ENCODE peak calls at places on chromosomes 16 and 17, in four cellular contexts. R, H, D and M are unnamed samples.

GRCh38 chr16:48158296-48158695 is 2.5 kb upstream of the ABCC12 start:
- DNase-seq in R (peak; percentile 55), H (no peak), D (no peak), M (peak; percentile 88)

GRCh38 chr17:77206557-77206956 is 65.8 kb downstream of the SEC14L1 start:
- DNase-seq in R (no peak), H (no peak), D (no peak), M (no peak)

GRCh38 chr16:89017543-89017942 is 40.5 kb upstream of the CBFA2T3 start:
- DNase-seq in R (no peak), H (no peak), D (peak; percentile 7), M (no peak)

GRCh38 chr16:69003500-69003899 is 102.0 kb upstream of the HAS3 start:
- DNase-seq in R (no peak), H (no peak), D (no peak), M (no peak)

GRCh38 chr17:75572713-75573539 is 14.7 kb upstream of the MYO15B start:
- DNase-seq in R (no peak), H (no peak), D (no peak), M (no peak)

GRCh38 chr16:10282367-10282766 is 100.1 kb upstream of the GRIN2A start:
- DNase-seq in R (no peak), H (no peak), D (no peak), M (no peak)

GRCh38 chr17:42221886-42222745 is 27.8 kb upstream of the GHDC start:
- DNase-seq in R (peak; percentile 48), H (peak; percentile 22), D (peak; percentile 36), M (peak; percentile 30)

GRCh38 chr16:57623251-57624043 is 5.0 kb upstream of the ADGRG1 start:
- DNase-seq in R (peak; percentile 63), H (peak; percentile 41), D (no peak), M (peak; percentile 87)

GRCh38 chr16:56425439-56425832 is at the start of gene AMFR:
- DNase-seq in R (no peak), H (peak; percentile 37), D (peak; percentile 73), M (peak; percentile 55)

GRCh38 chr17:81870155-81870977 is 771 bp downstream of the ARHGDIA start:
- DNase-seq in R (peak; percentile 40), H (no peak), D (no peak), M (no peak)

GRCh38 chr16:19304670-19305240 is 19.2 kb downstream of the CLEC19A start:
- DNase-seq in R (no peak), H (no peak), D (no peak), M (peak; percentile 41)

GRCh38 chr16:66935319-66936011 is at the start of gene CES2:
- DNase-seq in R (no peak), H (peak; percentile 73), D (peak; percentile 55), M (peak; percentile 80)

GRCh38 chr17:40218740-40219072 is 398 bp upstream of the WIPF2 start:
- DNase-seq in R (peak; percentile 91), H (peak; percentile 39), D (peak; percentile 35), M (peak; percentile 44)

GRCh38 chr17:80009391-80010282 is 26.0 kb downstream of the TBC1D16 start:
- DNase-seq in R (no peak), H (no peak), D (no peak), M (no peak)

GRCh38 chr16:67967956-67968439 is 439 bp downstream of the SLC12A4 start:
- DNase-seq in R (no peak), H (no peak), D (peak; percentile 64), M (no peak)

GRCh38 chr16:30875881-30876791 is 17.7 kb downstream of the BCL7C start:
- DNase-seq in R (no peak), H (no peak), D (no peak), M (peak; percentile 23)

GRCh38 chr16:82603784-82604411 is 22.9 kb upstream of the CDH13 start:
- DNase-seq in R (peak; percentile 59), H (peak; percentile 51), D (peak; percentile 39), M (peak; percentile 50)

GRCh38 chr16:23754594-23755483 is at the start of gene CHP2:
- DNase-seq in R (no peak), H (no peak), D (no peak), M (no peak)

GRCh38 chr16:90008708-90009145 is 10.5 kb downstream of the DBNDD1 start:
- DNase-seq in R (no peak), H (no peak), D (no peak), M (no peak)

GRCh38 chr16:55539049-55539448 is 27.4 kb upstream of the CAPNS2 start:
- DNase-seq in R (no peak), H (no peak), D (no peak), M (peak; percentile 65)

GRCh38 chr16:81634380-81635121 is 144.5 kb upstream of the PLCG2 start:
- DNase-seq in R (peak; percentile 53), H (no peak), D (no peak), M (no peak)

GRCh38 chr16:85391175-85391707 is 221.9 kb upstream of the GSE1 start:
- DNase-seq in R (no peak), H (no peak), D (no peak), M (no peak)

DNA sequence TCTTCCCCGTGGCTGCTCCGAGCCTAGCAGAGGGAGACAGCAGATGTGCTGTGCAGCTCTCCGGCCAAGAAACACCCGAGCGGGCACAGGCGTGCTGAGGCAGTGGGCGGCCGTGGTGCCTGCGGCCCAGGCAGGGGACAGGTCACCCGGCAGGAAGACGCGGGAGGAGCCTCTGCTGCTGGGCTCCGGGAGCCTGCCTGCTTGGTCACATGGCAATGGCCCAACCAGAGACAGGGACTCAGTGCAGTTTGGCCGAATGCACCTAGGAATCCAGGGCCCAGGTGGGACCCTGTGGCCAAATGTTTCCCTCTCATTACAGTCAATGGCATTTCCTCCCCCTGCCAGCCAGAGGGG is 118.1 kb downstream of the C16orf78 start:
- DNase-seq in R (no peak), H (peak; percentile 59), D (peak; percentile 36), M (peak; percentile 0)
- H3K4me3 ChIP-seq in R (peak overlapping the region; percentile 32), H (peak overlapping the region; percentile 23), D (peak overlapping the region; percentile 64), M (no peak overlapping the region)

DNA sequence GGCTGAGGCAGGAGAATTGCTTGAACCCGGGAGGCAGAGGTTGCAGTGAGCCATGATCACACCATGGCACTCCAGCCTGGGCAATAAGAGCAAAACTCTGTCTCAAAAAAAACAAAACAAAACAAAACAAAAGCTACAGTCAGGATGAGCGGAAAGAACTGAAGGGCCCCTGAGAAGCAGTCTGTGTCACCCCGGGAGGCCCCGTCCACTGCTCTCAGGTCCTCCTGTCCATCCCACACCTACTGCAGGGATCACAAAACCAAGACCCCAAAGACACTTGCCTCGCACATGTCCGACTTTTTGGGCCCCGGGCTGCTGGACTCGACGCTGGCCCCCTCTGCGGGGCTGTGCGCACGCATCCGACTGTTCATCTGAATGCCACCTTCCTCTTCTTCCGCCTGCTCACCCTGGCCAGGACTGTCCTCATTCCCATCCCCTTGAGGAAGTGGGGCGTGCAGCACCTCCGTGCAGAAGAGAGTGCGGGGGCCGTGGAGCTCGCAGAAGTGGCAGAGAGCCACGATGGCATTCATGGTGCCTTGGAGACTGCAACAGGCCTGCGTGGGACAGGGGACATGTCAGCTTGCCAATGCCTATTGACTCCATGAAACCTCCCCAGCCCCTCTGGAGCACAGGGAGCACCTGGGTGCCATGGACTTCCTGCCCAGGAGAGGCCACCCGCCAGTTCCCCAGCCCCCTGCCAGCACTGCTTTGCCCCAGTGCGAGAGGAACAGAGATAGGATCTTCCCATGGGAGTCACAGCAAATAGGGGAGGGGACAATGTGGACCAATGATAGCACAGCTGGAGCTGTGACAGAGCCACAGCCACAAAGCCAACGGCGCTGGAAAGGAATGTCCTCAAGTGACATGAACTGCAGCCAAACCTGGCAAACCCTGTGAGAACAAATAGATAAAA is 9.1 kb downstream of the FLCN start:
- DNase-seq in R (no peak), H (peak; percentile 70), D (peak; percentile 68), M (no peak)
- H3K36me3 ChIP-seq in R (peaks cover 88% of the 10 kb centered on the region), H (peaks cover 31% of the 10 kb centered on the region), D (peaks cover 95% of the 10 kb centered on the region), M (peaks cover 54% of the 10 kb centered on the region)

GRCh38 chr17:73346763-73347162 is 35.0 kb upstream of the CDC42EP4 start:
- DNase-seq in R (no peak), H (no peak), D (no peak), M (no peak)
- H3K4me3 ChIP-seq in R (no peak overlapping the region), H (no peak overlapping the region), D (no peak overlapping the region), M (no peak overlapping the region)

DNA sequence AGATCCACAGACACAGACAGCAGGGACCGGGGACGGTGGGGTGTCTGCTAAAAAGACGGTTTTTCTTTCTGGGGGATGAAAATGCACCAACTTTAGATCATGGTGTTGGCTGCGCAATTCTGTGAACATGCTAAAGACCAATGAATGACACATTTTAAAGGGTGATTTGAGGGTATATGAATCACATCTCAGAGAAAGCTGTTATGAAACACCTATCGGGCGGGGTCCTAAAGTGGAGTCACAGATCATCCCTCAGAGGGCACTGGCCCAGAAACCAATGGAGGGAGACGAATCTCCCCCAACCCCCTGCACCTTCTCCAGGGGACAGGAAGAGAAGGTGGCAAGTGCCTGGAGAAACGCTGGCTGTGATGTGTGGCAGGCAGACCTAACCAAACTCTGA is 26.0 kb downstream of the KLHDC4 start:
- DNase-seq in R (no peak), H (no peak), D (no peak), M (peak; percentile 63)
- H3K36me3 ChIP-seq in R (peaks cover 3% of the 10 kb centered on the region), H (no peaks in the 10 kb centered on the region), D (peaks cover 18% of the 10 kb centered on the region), M (peaks cover 7% of the 10 kb centered on the region)